ENCODE peak calls at places on chromosomes 11 and 22, in five cellular contexts. Z is foreskin fibroblast; A is CD8-positive, alpha-beta T cell; E is cardiac muscle cell; Q is gastrocnemius medialis. R is an unnamed sample.

GRCh38 chr11:10436224-10436623 is 18.8 kb upstream of the AMPD3 start:
- DNase-seq in Z (no peak), A (no peak), E (no peak), Q (no peak), R (no peak)

GRCh38 chr11:95338430-95338991 is 107.5 kb upstream of the SESN3 start:
- DNase-seq in Z (peak), A (no peak), E (peak), Q (peak), R (no peak)

GRCh38 chr22:43081968-43082367 is 7.2 kb downstream of the TTLL1 start:
- DNase-seq in Z (peak), A (no peak), E (no peak), Q (no peak), R (no peak)

GRCh38 chr11:6626971-6627761 is 7.9 kb upstream of the TPP1 start:
- DNase-seq in Z (no peak), A (no peak), E (no peak), Q (no peak), R (no peak)

GRCh38 chr11:848380-848931 is 5.8 kb downstream of the TSPAN4 start:
- DNase-seq in Z (peak), A (peak), E (peak), Q (no peak), R (peak)

GRCh38 chr11:76380161-76380976 is 563 bp downstream of the THAP12 start:
- DNase-seq in Z (peak), A (peak), E (peak), Q (peak), R (no peak)

GRCh38 chr11:65435981-65436411 is 13.4 kb downstream of the NEAT1 start:
- DNase-seq in Z (peak), A (no peak), E (no peak), Q (peak), R (no peak)

GRCh38 chr11:118437736-118438125 is 1.4 kb downstream of the KMT2A start:
- DNase-seq in Z (peak), A (peak), E (peak), Q (no peak), R (no peak)

GRCh38 chr11:1039481-1040427 is 3.2 kb upstream of the MUC6 start:
- DNase-seq in Z (no peak), A (peak), E (peak), Q (no peak), R (no peak)

GRCh38 chr11:72807021-72807693 is 7.1 kb upstream of the ATG16L2 start:
- DNase-seq in Z (no peak), A (no peak), E (no peak), Q (no peak), R (no peak)

GRCh38 chr11:125337836-125338235 is 158.2 kb downstream of the FEZ1 start:
- DNase-seq in Z (no peak), A (no peak), E (no peak), Q (no peak), R (no peak)

GRCh38 chr11:78595431-78596130 is 20.9 kb upstream of the NARS2 start:
- DNase-seq in Z (peak), A (no peak), E (no peak), Q (no peak), R (no peak)

GRCh38 chr11:119671048-119671447 is 58.0 kb downstream of the NECTIN1 start:
- DNase-seq in Z (peak), A (no peak), E (no peak), Q (peak), R (no peak)

GRCh38 chr22:32044913-32045312 is 1.9 kb downstream of the SLC5A1 start:
- DNase-seq in Z (peak), A (no peak), E (no peak), Q (peak), R (no peak)

GRCh38 chr22:20773793-20774212 is at the start of gene SERPIND1:
- DNase-seq in Z (no peak), A (no peak), E (peak), Q (no peak), R (no peak)

GRCh38 chr11:76671626-76672309 is 1.2 kb upstream of the LRRC32 start:
- DNase-seq in Z (no peak), A (no peak), E (no peak), Q (no peak), R (no peak)

GRCh38 chr22:45893516-45893915 is 83.4 kb downstream of the WNT7B start:
- DNase-seq in Z (no peak), A (no peak), E (no peak), Q (no peak), R (no peak)

GRCh38 chr11:13927496-13927895 is 35.0 kb upstream of the SPON1 start:
- DNase-seq in Z (no peak), A (no peak), E (no peak), Q (no peak), R (no peak)

GRCh38 chr11:95088946-95089619 is 563 bp upstream of the ENDOD1 start:
- DNase-seq in Z (peak), A (no peak), E (no peak), Q (no peak), R (no peak)

GRCh38 chr11:36196476-36197099 is 92.6 kb downstream of the COMMD9 start:
- DNase-seq in Z (peak), A (no peak), E (peak), Q (no peak), R (no peak)

GRCh38 chr11:73475549-73475948 is 99.3 kb downstream of the RELT start:
- DNase-seq in Z (no peak), A (no peak), E (no peak), Q (no peak), R (no peak)

GRCh38 chr22:31652911-31653684 is 8.9 kb downstream of the PISD start:
- DNase-seq in Z (no peak), A (no peak), E (no peak), Q (no peak), R (no peak)

GRCh38 chr11:30128269-30128932 is 102.4 kb upstream of the FSHB start:
- DNase-seq in Z (peak), A (no peak), E (peak), Q (no peak), R (peak)

GRCh38 chr22:39567135-39567946 is 3.2 kb upstream of the CACNA1I start:
- DNase-seq in Z (no peak), A (peak), E (no peak), Q (no peak), R (no peak)

GRCh38 chr11:36564376-36565032 is 3.3 kb upstream of the RAG1 start:
- DNase-seq in Z (peak), A (peak), E (peak), Q (peak), R (peak)

GRCh38 chr11:19680824-19681368 is 31.7 kb upstream of the NAV2 start:
- DNase-seq in Z (peak), A (no peak), E (no peak), Q (no peak), R (no peak)

GRCh38 chr11:78957481-78958245 is 383.0 kb upstream of the NARS2 start:
- DNase-seq in Z (peak), A (no peak), E (no peak), Q (no peak), R (no peak)

GRCh38 chr11:19714093-19714386 is 1.4 kb downstream of the NAV2 start:
- DNase-seq in Z (peak), A (no peak), E (no peak), Q (no peak), R (no peak)

GRCh38 chr11:6911946-6912345 is 8.9 kb upstream of the OR2D3 start:
- DNase-seq in Z (peak), A (no peak), E (no peak), Q (no peak), R (no peak)

GRCh38 chr11:108654994-108655631 is 9.8 kb upstream of the DDX10 start:
- DNase-seq in Z (peak), A (peak), E (peak), Q (peak), R (peak)

GRCh38 chr11:18066626-18067025 is 20.6 kb upstream of the TPH1 start:
- DNase-seq in Z (peak), A (no peak), E (no peak), Q (no peak), R (no peak)

GRCh38 chr11:95762513-95762912 is 27.1 kb downstream of the FAM76B start:
- DNase-seq in Z (peak), A (no peak), E (no peak), Q (no peak), R (no peak)

GRCh38 chr22:22941831-22942510 is 54.4 kb downstream of the IGLL5 start:
- DNase-seq in Z (no peak), A (no peak), E (no peak), Q (no peak), R (no peak)

GRCh38 chr22:38657248-38657909 is 941 bp downstream of the CBY1 start:
- DNase-seq in Z (peak), A (peak), E (peak), Q (no peak), R (no peak)

GRCh38 chr11:86194998-86195397 is 49.6 kb upstream of the EED start:
- DNase-seq in Z (no peak), A (no peak), E (no peak), Q (no peak), R (no peak)

GRCh38 chr22:36419912-36420882 is 32.4 kb upstream of the MYH9 start:
- DNase-seq in Z (peak), A (no peak), E (no peak), Q (peak), R (peak)

GRCh38 chr11:75275581-75275980 is 35.0 kb downstream of the TPBGL start:
- DNase-seq in Z (no peak), A (peak), E (no peak), Q (peak), R (no peak)

GRCh38 chr11:91047882-91048281 is 825.0 kb upstream of the CHORDC1 start:
- DNase-seq in Z (no peak), A (no peak), E (no peak), Q (no peak), R (no peak)
- TF ChIP-seq CTCF in Z (no peak), A (no peak), E (no peak), Q (no peak), R (no peak)

GRCh38 chr11:47347134-47347533 is 5.4 kb downstream of the MYBPC3 start:
- DNase-seq in Z (no peak), A (no peak), E (no peak), Q (no peak), R (no peak)

GRCh38 chr11:47348131-47348802 is 4.2 kb downstream of the MYBPC3 start:
- DNase-seq in Z (no peak), A (no peak), E (no peak), Q (no peak), R (no peak)

GRCh38 chr11:47350315-47350714 is 2.2 kb downstream of the MYBPC3 start:
- DNase-seq in Z (no peak), A (no peak), E (no peak), Q (no peak), R (no peak)

GRCh38 chr11:47349521-47350095 is 2.9 kb downstream of the MYBPC3 start:
- DNase-seq in Z (no peak), A (no peak), E (no peak), Q (no peak), R (no peak)

DNA sequence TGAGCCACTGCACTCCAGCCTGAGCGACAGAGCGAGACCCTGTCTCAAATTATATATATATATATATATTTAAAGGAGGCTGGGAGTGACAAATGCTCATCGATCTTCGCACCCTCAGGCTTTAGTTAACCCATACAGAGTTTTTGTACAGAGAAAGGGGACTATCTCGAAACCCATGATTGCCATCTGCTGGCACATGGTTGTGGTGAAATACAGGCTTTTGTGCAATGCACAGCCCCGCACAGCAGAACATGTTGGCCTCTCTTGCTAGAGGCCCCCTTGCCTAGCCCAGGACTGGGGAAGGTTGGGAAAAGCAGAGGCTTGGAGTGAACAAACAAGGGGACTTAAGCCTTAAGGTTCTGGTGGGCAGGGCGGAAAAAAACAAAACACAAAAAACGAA is 3.6 kb downstream of the MYBPC3 start:
- DNase-seq in Z (peak), A (no peak), E (no peak), Q (no peak), R (peak)
- TF ChIP-seq CTCF in Z (peak), A (no peak), E (peak), Q (no peak), R (peak)

DNA sequence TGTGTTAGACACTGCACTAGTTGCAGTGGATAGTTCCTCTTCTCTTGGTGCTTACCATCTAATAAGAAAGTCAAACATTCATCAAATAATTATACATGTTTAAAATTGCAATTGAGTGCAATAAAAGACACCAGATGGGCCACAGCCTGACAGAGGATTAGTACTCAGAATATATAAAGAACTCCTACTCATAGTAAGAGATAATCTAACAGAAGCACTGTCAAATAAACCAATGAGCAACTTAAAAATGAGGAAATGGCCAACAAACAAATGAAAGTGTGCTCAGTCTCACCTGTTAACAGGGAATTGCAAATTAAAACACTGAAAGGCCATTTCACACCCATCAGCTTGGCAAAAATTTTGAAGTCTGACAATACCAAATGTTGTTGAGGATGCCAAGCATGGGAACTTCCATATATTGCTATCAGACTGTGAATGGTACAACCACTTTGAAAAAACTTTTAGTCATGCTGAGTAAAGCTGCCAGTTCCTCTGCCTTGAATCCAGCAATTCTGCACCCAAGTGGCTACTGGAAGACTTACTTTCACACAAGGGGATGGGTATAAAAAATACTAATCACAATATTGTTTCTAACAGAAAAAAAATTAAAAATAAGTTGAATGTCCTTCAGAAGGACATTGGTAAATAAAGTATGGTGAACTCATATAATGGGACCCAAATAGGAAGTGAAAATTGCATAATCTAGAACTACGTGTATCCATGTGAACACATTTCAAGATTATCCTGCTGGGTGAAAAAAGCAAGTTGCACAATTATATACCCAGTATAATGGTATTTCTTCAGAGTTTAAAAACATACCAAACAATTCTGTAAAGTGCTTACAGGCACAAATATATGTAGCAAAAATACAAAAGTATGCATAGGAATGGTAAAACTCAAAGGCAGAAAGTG is 41.4 kb upstream of the CREB3L1 start:
- DNase-seq in Z (peak), A (no peak), E (no peak), Q (no peak), R (no peak)
- TF ChIP-seq CTCF in Z (no peak), A (no peak), E (no peak), Q (no peak), R (no peak)

GRCh38 chr11:115238802-115239201 is 265.4 kb downstream of the CADM1 start:
- DNase-seq in Z (no peak), A (no peak), E (no peak), Q (no peak), R (no peak)
- TF ChIP-seq CTCF in Z (no peak), A (no peak), E (no peak), Q (no peak), R (no peak)

GRCh38 chr11:11555228-11555627 is 66.6 kb downstream of the GALNT18 start:
- DNase-seq in Z (no peak), A (no peak), E (peak), Q (no peak), R (no peak)
- TF ChIP-seq CTCF in Z (no peak), A (no peak), E (no peak), Q (no peak), R (no peak)

DNA sequence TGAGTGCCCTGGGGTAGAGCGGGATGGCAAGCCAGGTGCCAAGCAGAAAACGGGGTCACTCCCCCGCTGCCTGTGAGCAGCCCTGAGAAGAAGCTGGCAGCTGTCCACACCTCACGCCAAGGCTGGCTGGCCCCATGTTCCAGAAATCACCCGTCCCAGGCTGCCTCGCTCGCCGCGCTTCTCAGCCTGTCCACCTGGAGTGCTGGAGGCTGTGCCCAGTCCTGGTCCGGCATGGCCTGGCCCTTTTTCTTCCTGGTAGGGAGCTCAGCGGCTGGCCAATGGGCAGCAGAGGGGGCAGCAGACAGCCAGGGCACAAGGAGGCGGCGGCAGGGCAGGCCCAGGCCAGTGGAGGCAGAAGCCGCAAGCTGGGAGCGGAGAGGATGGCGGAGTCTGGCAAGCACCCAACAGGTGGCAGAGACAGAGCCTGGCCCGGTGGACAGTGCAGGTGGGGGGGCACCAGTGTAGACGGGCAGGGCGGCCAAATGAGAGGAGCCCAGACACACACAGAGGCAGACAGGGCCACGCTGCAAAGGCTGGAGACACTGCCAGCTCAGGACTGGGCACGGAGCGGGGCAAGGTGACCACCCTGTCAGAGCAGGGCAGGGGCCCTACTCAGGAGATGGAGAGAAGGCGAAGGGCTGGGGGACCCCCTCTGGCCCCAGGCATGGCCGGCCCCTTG is 37.2 kb upstream of the TH start:
- DNase-seq in Z (no peak), A (no peak), E (no peak), Q (no peak), R (peak)
- TF ChIP-seq CTCF in Z (no peak), A (no peak), E (no peak), Q (no peak), R (peak)

DNA sequence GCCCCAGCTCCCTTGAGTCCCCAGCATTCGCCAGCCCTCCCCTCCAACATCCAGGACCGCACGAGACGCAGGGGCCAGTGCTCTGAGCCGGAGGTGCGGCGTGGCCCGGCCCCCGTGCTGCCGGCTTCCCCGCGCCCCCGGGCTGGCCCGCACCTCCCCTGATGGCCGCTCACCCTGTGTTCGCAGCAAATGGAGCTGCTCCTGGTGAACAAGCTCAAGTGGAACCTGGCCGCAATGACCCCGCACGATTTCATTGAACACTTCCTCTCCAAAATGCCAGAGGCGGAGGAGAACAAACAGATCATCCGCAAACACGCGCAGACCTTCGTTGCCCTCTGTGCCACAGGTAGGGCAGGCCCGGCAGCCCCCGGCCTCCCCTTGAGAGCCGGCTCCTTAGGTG is 2.7 kb downstream of the CCND1 start:
- DNase-seq in Z (no peak), A (no peak), E (no peak), Q (no peak), R (no peak)
- TF ChIP-seq CTCF in Z (no peak), A (peak), E (peak), Q (no peak), R (no peak)

R was measured in Caco-2.